ENCODE peak calls at places on chromosomes 3 and 15, in nine cellular contexts. One of them, this sample, is unnamed.

GRCh38 chr3:145704020-145704419 is 457.0 kb downstream of the PLOD2 start:
- DNase-seq in SK-MEL-5: no peak
- DNase-seq in glomerular endothelial cell: no peak
- DNase-seq in stimulated activated CD4-positive, alpha-beta T cell treated with anti-CD3 and anti-CD28 coated beads, Interleukin-2, amount 100 ng/mL, for 24 hours: no peak
- DNase-seq in head of caudate nucleus: no peak
- DNase-seq in tibial nerve: no peak
- DNase-seq in cardiac fibroblast: peak; percentile 5
- DNase-seq in lung microvascular endothelial cell: no peak
- DNase-seq in effector CD4-positive, alpha-beta T cell: no peak
- DNase-seq in this sample: peak; percentile 27

GRCh38 chr15:85854345-85855097 is 59.8 kb upstream of the KLHL25 start:
- DNase-seq in SK-MEL-5: peak; percentile 77
- DNase-seq in glomerular endothelial cell: no peak
- DNase-seq in stimulated activated CD4-positive, alpha-beta T cell treated with anti-CD3 and anti-CD28 coated beads, Interleukin-2, amount 100 ng/mL, for 24 hours: peak; percentile 24
- DNase-seq in head of caudate nucleus: peak; percentile 65
- DNase-seq in tibial nerve: no peak
- DNase-seq in cardiac fibroblast: peak; percentile 81
- DNase-seq in lung microvascular endothelial cell: peak; percentile 78
- DNase-seq in effector CD4-positive, alpha-beta T cell: peak; percentile 39
- DNase-seq in this sample: peak; percentile 80

GRCh38 chr15:67853454-67853853 is 13.6 kb upstream of the RNU6-1 start:
- DNase-seq in SK-MEL-5: no peak
- DNase-seq in glomerular endothelial cell: no peak
- DNase-seq in stimulated activated CD4-positive, alpha-beta T cell treated with anti-CD3 and anti-CD28 coated beads, Interleukin-2, amount 100 ng/mL, for 24 hours: no peak
- DNase-seq in head of caudate nucleus: no peak
- DNase-seq in tibial nerve: no peak
- DNase-seq in cardiac fibroblast: no peak
- DNase-seq in lung microvascular endothelial cell: no peak
- DNase-seq in effector CD4-positive, alpha-beta T cell: no peak
- DNase-seq in this sample: no peak

GRCh38 chr3:46087871-46088270 is 60.6 kb upstream of the XCR1 start:
- DNase-seq in SK-MEL-5: peak; percentile 56
- DNase-seq in glomerular endothelial cell: no peak
- DNase-seq in stimulated activated CD4-positive, alpha-beta T cell treated with anti-CD3 and anti-CD28 coated beads, Interleukin-2, amount 100 ng/mL, for 24 hours: no peak
- DNase-seq in head of caudate nucleus: no peak
- DNase-seq in tibial nerve: no peak
- DNase-seq in cardiac fibroblast: peak; percentile 68
- DNase-seq in lung microvascular endothelial cell: no peak
- DNase-seq in effector CD4-positive, alpha-beta T cell: no peak
- DNase-seq in this sample: peak; percentile 85

GRCh38 chr15:60798821-60799220 is 319.9 kb upstream of the ICE2 start:
- DNase-seq in SK-MEL-5: no peak
- DNase-seq in glomerular endothelial cell: no peak
- DNase-seq in stimulated activated CD4-positive, alpha-beta T cell treated with anti-CD3 and anti-CD28 coated beads, Interleukin-2, amount 100 ng/mL, for 24 hours: peak; percentile 59
- DNase-seq in head of caudate nucleus: no peak
- DNase-seq in tibial nerve: no peak
- DNase-seq in cardiac fibroblast: peak; percentile 95
- DNase-seq in lung microvascular endothelial cell: no peak
- DNase-seq in effector CD4-positive, alpha-beta T cell: no peak
- DNase-seq in this sample: peak; percentile 83

GRCh38 chr3:170848294-170848917 is 21.6 kb downstream of the RPL22L1 start:
- DNase-seq in SK-MEL-5: peak; percentile 47
- DNase-seq in glomerular endothelial cell: no peak
- DNase-seq in stimulated activated CD4-positive, alpha-beta T cell treated with anti-CD3 and anti-CD28 coated beads, Interleukin-2, amount 100 ng/mL, for 24 hours: no peak
- DNase-seq in head of caudate nucleus: no peak
- DNase-seq in tibial nerve: no peak
- DNase-seq in cardiac fibroblast: peak; percentile 55
- DNase-seq in lung microvascular endothelial cell: peak; percentile 49
- DNase-seq in effector CD4-positive, alpha-beta T cell: no peak
- DNase-seq in this sample: peak; percentile 57

GRCh38 chr15:68574051-68574450 is 4.7 kb upstream of the CORO2B start:
- DNase-seq in SK-MEL-5: no peak
- DNase-seq in glomerular endothelial cell: no peak
- DNase-seq in stimulated activated CD4-positive, alpha-beta T cell treated with anti-CD3 and anti-CD28 coated beads, Interleukin-2, amount 100 ng/mL, for 24 hours: no peak
- DNase-seq in head of caudate nucleus: no peak
- DNase-seq in tibial nerve: no peak
- DNase-seq in cardiac fibroblast: no peak
- DNase-seq in lung microvascular endothelial cell: no peak
- DNase-seq in effector CD4-positive, alpha-beta T cell: no peak
- DNase-seq in this sample: no peak

GRCh38 chr3:155217591-155217990 is 75.9 kb downstream of the STRIT1 start:
- DNase-seq in SK-MEL-5: no peak
- DNase-seq in glomerular endothelial cell: no peak
- DNase-seq in stimulated activated CD4-positive, alpha-beta T cell treated with anti-CD3 and anti-CD28 coated beads, Interleukin-2, amount 100 ng/mL, for 24 hours: no peak
- DNase-seq in head of caudate nucleus: no peak
- DNase-seq in tibial nerve: no peak
- DNase-seq in cardiac fibroblast: peak; percentile 87
- DNase-seq in lung microvascular endothelial cell: no peak
- DNase-seq in effector CD4-positive, alpha-beta T cell: no peak
- DNase-seq in this sample: peak; percentile 90

GRCh38 chr15:94004697-94005096 is 226.7 kb upstream of the MCTP2 start:
- DNase-seq in SK-MEL-5: no peak
- DNase-seq in glomerular endothelial cell: no peak
- DNase-seq in stimulated activated CD4-positive, alpha-beta T cell treated with anti-CD3 and anti-CD28 coated beads, Interleukin-2, amount 100 ng/mL, for 24 hours: no peak
- DNase-seq in head of caudate nucleus: no peak
- DNase-seq in tibial nerve: peak; percentile 52
- DNase-seq in cardiac fibroblast: no peak
- DNase-seq in lung microvascular endothelial cell: no peak
- DNase-seq in effector CD4-positive, alpha-beta T cell: no peak
- DNase-seq in this sample: no peak

GRCh38 chr3:126439968-126440708 is 35.6 kb downstream of the ZXDC start:
- DNase-seq in SK-MEL-5: no peak
- DNase-seq in glomerular endothelial cell: no peak
- DNase-seq in stimulated activated CD4-positive, alpha-beta T cell treated with anti-CD3 and anti-CD28 coated beads, Interleukin-2, amount 100 ng/mL, for 24 hours: no peak
- DNase-seq in head of caudate nucleus: no peak
- DNase-seq in tibial nerve: no peak
- DNase-seq in cardiac fibroblast: no peak
- DNase-seq in lung microvascular endothelial cell: no peak
- DNase-seq in effector CD4-positive, alpha-beta T cell: no peak
- DNase-seq in this sample: no peak

GRCh38 chr3:50156991-50157493 is 1.9 kb downstream of the SEMA3F start:
- DNase-seq in SK-MEL-5: no peak
- DNase-seq in glomerular endothelial cell: no peak
- DNase-seq in stimulated activated CD4-positive, alpha-beta T cell treated with anti-CD3 and anti-CD28 coated beads, Interleukin-2, amount 100 ng/mL, for 24 hours: no peak
- DNase-seq in head of caudate nucleus: no peak
- DNase-seq in tibial nerve: no peak
- DNase-seq in cardiac fibroblast: no peak
- DNase-seq in lung microvascular endothelial cell: no peak
- DNase-seq in effector CD4-positive, alpha-beta T cell: no peak
- DNase-seq in this sample: peak; percentile 25

GRCh38 chr3:108008106-108008505 is 82.7 kb downstream of the CD47 start:
- DNase-seq in SK-MEL-5: no peak
- DNase-seq in glomerular endothelial cell: no peak
- DNase-seq in stimulated activated CD4-positive, alpha-beta T cell treated with anti-CD3 and anti-CD28 coated beads, Interleukin-2, amount 100 ng/mL, for 24 hours: no peak
- DNase-seq in head of caudate nucleus: no peak
- DNase-seq in tibial nerve: no peak
- DNase-seq in cardiac fibroblast: no peak
- DNase-seq in lung microvascular endothelial cell: no peak
- DNase-seq in effector CD4-positive, alpha-beta T cell: no peak
- DNase-seq in this sample: no peak

GRCh38 chr3:46504780-46505179 is 7.0 kb downstream of the RTP3 start:
- DNase-seq in SK-MEL-5: peak; percentile 37
- DNase-seq in glomerular endothelial cell: no peak
- DNase-seq in stimulated activated CD4-positive, alpha-beta T cell treated with anti-CD3 and anti-CD28 coated beads, Interleukin-2, amount 100 ng/mL, for 24 hours: peak; percentile 22
- DNase-seq in head of caudate nucleus: no peak
- DNase-seq in tibial nerve: no peak
- DNase-seq in cardiac fibroblast: peak; percentile 32
- DNase-seq in lung microvascular endothelial cell: no peak
- DNase-seq in effector CD4-positive, alpha-beta T cell: no peak
- DNase-seq in this sample: no peak

GRCh38 chr3:123330441-123330991 is 118.4 kb downstream of the ADCY5 start:
- DNase-seq in SK-MEL-5: no peak
- DNase-seq in glomerular endothelial cell: no peak
- DNase-seq in stimulated activated CD4-positive, alpha-beta T cell treated with anti-CD3 and anti-CD28 coated beads, Interleukin-2, amount 100 ng/mL, for 24 hours: no peak
- DNase-seq in head of caudate nucleus: no peak
- DNase-seq in tibial nerve: no peak
- DNase-seq in cardiac fibroblast: no peak
- DNase-seq in lung microvascular endothelial cell: no peak
- DNase-seq in effector CD4-positive, alpha-beta T cell: no peak
- DNase-seq in this sample: no peak

GRCh38 chr3:56883828-56884227 is 82.1 kb upstream of the ARHGEF3 start:
- DNase-seq in SK-MEL-5: no peak
- DNase-seq in glomerular endothelial cell: no peak
- DNase-seq in stimulated activated CD4-positive, alpha-beta T cell treated with anti-CD3 and anti-CD28 coated beads, Interleukin-2, amount 100 ng/mL, for 24 hours: no peak
- DNase-seq in head of caudate nucleus: no peak
- DNase-seq in tibial nerve: no peak
- DNase-seq in cardiac fibroblast: no peak
- DNase-seq in lung microvascular endothelial cell: no peak
- DNase-seq in effector CD4-positive, alpha-beta T cell: no peak
- DNase-seq in this sample: no peak

GRCh38 chr15:101358895-101359294 is 63.8 kb upstream of the SNRPA1 start:
- DNase-seq in SK-MEL-5: no peak
- DNase-seq in glomerular endothelial cell: no peak
- DNase-seq in stimulated activated CD4-positive, alpha-beta T cell treated with anti-CD3 and anti-CD28 coated beads, Interleukin-2, amount 100 ng/mL, for 24 hours: no peak
- DNase-seq in head of caudate nucleus: no peak
- DNase-seq in tibial nerve: no peak
- DNase-seq in cardiac fibroblast: no peak
- DNase-seq in lung microvascular endothelial cell: peak; percentile 5
- DNase-seq in effector CD4-positive, alpha-beta T cell: no peak
- DNase-seq in this sample: peak; percentile 6

GRCh38 chr15:66707310-66708160 is 5.5 kb downstream of the SMAD6 start:
- DNase-seq in SK-MEL-5: peak; percentile 41
- DNase-seq in glomerular endothelial cell: no peak
- DNase-seq in stimulated activated CD4-positive, alpha-beta T cell treated with anti-CD3 and anti-CD28 coated beads, Interleukin-2, amount 100 ng/mL, for 24 hours: no peak
- DNase-seq in head of caudate nucleus: no peak
- DNase-seq in tibial nerve: no peak
- DNase-seq in cardiac fibroblast: no peak
- DNase-seq in lung microvascular endothelial cell: no peak
- DNase-seq in effector CD4-positive, alpha-beta T cell: no peak
- DNase-seq in this sample: peak; percentile 62

GRCh38 chr15:25863067-25863967 is at the start of gene ATP10A:
- DNase-seq in SK-MEL-5: peak; percentile 28
- DNase-seq in glomerular endothelial cell: no peak
- DNase-seq in stimulated activated CD4-positive, alpha-beta T cell treated with anti-CD3 and anti-CD28 coated beads, Interleukin-2, amount 100 ng/mL, for 24 hours: peak; percentile 75
- DNase-seq in head of caudate nucleus: no peak
- DNase-seq in tibial nerve: no peak
- DNase-seq in cardiac fibroblast: peak; percentile 62
- DNase-seq in lung microvascular endothelial cell: no peak
- DNase-seq in effector CD4-positive, alpha-beta T cell: peak; percentile 20
- DNase-seq in this sample: peak; percentile 15

GRCh38 chr15:70797464-70797863 is 34.1 kb upstream of the UACA start:
- DNase-seq in SK-MEL-5: no peak
- DNase-seq in glomerular endothelial cell: no peak
- DNase-seq in stimulated activated CD4-positive, alpha-beta T cell treated with anti-CD3 and anti-CD28 coated beads, Interleukin-2, amount 100 ng/mL, for 24 hours: no peak
- DNase-seq in head of caudate nucleus: no peak
- DNase-seq in tibial nerve: no peak
- DNase-seq in cardiac fibroblast: no peak
- DNase-seq in lung microvascular endothelial cell: no peak
- DNase-seq in effector CD4-positive, alpha-beta T cell: no peak
- DNase-seq in this sample: no peak

GRCh38 chr3:187122261-187122660 is 17.0 kb downstream of the RPL39L start:
- DNase-seq in SK-MEL-5: no peak
- DNase-seq in glomerular endothelial cell: no peak
- DNase-seq in stimulated activated CD4-positive, alpha-beta T cell treated with anti-CD3 and anti-CD28 coated beads, Interleukin-2, amount 100 ng/mL, for 24 hours: no peak
- DNase-seq in head of caudate nucleus: no peak
- DNase-seq in tibial nerve: no peak
- DNase-seq in cardiac fibroblast: no peak
- DNase-seq in lung microvascular endothelial cell: no peak
- DNase-seq in effector CD4-positive, alpha-beta T cell: no peak
- DNase-seq in this sample: peak; percentile 21

GRCh38 chr3:36362973-36363372 is 17.3 kb upstream of the STAC start:
- DNase-seq in SK-MEL-5: no peak
- DNase-seq in glomerular endothelial cell: peak; percentile 7
- DNase-seq in stimulated activated CD4-positive, alpha-beta T cell treated with anti-CD3 and anti-CD28 coated beads, Interleukin-2, amount 100 ng/mL, for 24 hours: no peak
- DNase-seq in head of caudate nucleus: no peak
- DNase-seq in tibial nerve: no peak
- DNase-seq in cardiac fibroblast: peak; percentile 75
- DNase-seq in lung microvascular endothelial cell: no peak
- DNase-seq in effector CD4-positive, alpha-beta T cell: no peak
- DNase-seq in this sample: peak; percentile 67